ENCODE peak calls at places on chromosomes 7 and 10, in nine cellular contexts. C is uterus, E is brain microvascular endothelial cell, G is gastrocnemius medialis, X is heart right ventricle, F is tibial nerve, W is cardiac muscle cell, K is BJ, M is spleen. A is an unnamed sample. For H3K36me3 and H3K27me3, the result is how much of the 10 kb centered on the place peaks cover.

GRCh38 chr7:90752051-90752450 is 155.9 kb downstream of the CDK14 start:
- DNase-seq in M (no peak), K (no peak), E (no peak), X (no peak), F (no peak), G (no peak), C (no peak), W (no peak), A (no peak)

GRCh38 chr7:90594791-90595317 is 1.3 kb upstream of the CDK14 start:
- DNase-seq in W (peak), F (peak), E (peak), K (peak), C (peak), G (peak), X (peak), M (no peak), A (peak)

GRCh38 chr7:96675548-96675947 is 34.1 kb downstream of the SEM1 start:
- DNase-seq in E (no peak), G (no peak), X (no peak), M (no peak), F (no peak), K (no peak), C (no peak), W (no peak), A (no peak)

GRCh38 chr10:99522078-99522479 is 10.7 kb upstream of the NKX2-3 start:
- DNase-seq in M (no peak), E (no peak), K (no peak), W (no peak), C (no peak), G (no peak), X (no peak), F (no peak), A (no peak)

GRCh38 chr10:93390691-93391090 is 91.4 kb downstream of the MYOF start:
- DNase-seq in K (no peak), F (no peak), C (no peak), W (no peak), G (no peak), M (no peak), X (no peak), E (no peak), A (no peak)

GRCh38 chr10:80526742-80527141 is 11.0 kb upstream of the SH2D4B start:
- DNase-seq in W (no peak), E (no peak), G (no peak), X (no peak), F (no peak), K (no peak), C (no peak), M (no peak), A (no peak)

GRCh38 chr7:131072505-131073091 is 255.1 kb upstream of the MKLN1 start:
- DNase-seq in F (no peak), W (peak), G (no peak), K (no peak), E (no peak), X (no peak), C (no peak), M (no peak), A (no peak)

GRCh38 chr10:78170026-78170475 is 136.4 kb downstream of the RPS24 start:
- DNase-seq in C (no peak), E (no peak), K (peak), X (no peak), M (no peak), G (no peak), F (no peak), W (peak), A (no peak)

GRCh38 chr10:129972145-129972965 is 8.3 kb upstream of the EBF3 start:
- DNase-seq in X (peak), C (no peak), F (no peak), E (no peak), G (no peak), K (no peak), M (peak), W (no peak), A (no peak)

GRCh38 chr7:88089484-88090050 is 130.3 kb downstream of the SRI start:
- DNase-seq in F (no peak), M (no peak), W (no peak), C (no peak), K (no peak), G (no peak), X (no peak), E (no peak), A (no peak)

DNA sequence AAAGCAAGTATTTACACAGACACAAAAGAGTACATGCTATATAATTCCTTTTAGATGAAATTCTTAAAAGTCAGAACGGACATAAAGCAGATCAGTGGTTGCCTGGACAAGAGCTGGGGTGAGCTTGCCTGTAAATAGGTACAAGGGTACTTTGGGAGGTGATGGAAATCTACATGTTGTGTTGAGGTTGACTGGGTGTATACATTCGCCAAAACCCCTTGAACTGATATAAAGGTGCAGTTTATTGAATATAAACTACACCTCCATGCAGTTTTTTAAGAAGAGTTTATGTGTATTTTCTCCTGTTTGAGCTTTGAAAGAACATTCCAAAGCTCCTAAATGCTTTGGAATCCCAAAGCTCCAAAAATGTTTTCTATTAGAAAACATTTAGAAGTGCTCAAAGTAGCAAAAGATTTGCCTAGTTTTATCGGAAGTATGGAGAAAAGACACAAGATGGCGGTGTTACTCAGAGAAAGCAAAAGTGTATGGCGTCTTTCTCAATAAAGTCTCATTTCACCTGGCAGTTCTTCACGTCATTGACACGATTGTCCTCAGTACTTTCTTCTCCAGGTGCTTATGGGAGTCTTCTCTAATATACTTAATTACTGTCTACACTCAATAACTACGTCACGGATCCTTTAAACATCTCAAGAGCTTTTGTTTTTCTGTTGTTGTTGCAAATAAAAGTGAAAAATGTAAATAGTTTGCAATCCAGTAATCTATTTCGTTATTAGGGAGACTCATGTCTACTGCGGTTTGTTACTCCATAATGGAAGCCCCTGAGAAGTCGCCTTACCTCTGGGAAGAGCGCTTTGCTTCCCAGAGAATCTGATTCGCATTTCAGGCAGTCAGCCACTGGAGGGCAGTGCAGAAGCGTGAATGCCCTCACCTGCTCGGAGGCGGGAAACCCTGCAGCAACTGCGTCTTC is 14.7 kb upstream of the SEC61G start:
- DNase-seq in F (peak), C (peak), X (peak), M (peak), G (peak), W (peak), K (peak), E (peak), A (peak)
- H3K36me3 ChIP-seq in F (under half), C (under half), X (under half), M (under half), G (under half), W (under half), K (under half), E (under half), A (under half)

DNA sequence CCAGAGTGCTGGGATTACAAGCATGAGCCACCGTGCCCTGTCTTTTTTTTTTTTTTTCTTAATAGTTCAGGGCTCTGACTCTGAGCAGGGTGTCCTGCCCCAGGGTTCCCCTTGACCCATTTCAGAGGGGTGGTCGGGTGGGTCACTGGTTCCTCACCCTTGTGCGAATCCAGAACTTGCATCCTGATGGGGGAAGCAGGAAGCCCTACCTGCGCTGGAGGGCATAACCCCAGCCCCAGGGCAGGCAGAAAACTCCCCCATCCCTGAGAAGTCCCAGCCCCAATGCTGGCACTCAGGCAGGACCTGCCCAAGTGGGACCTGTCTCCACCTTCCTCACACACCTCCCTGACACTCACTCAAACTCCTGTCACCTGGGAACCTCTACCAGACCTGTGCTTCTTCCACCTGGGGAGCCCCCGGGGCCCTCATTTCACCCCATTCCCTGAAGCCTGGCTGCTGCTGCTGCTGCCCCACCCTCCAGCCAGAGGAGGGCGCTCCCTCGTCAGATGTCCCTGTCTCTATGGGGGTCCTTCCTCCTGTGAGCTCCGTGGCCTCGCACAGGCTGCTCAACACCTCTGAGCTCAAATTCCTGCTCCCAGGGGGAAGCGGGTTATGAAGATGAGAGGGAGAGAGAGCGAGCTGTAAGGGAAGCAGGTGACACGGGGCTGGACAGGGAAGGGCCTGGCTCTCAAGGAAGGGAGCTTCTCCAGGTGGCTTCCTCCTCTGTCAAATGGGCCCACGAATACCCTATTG is 15.1 kb upstream of the ZNF273 start:
- DNase-seq in E (no peak), K (no peak), G (no peak), X (peak), C (peak), F (no peak), W (no peak), M (no peak), A (no peak)
- H3K27me3 ChIP-seq in E (under half), K (under half), G (under half), X (under half), C (under half), F (under half), W (half or more), M (half or more), A (under half)

GRCh38 chr7:22093003-22093402 is 147.3 kb upstream of the CDCA7L start:
- DNase-seq in C (no peak), E (peak), G (no peak), K (no peak), W (peak), M (no peak), F (no peak), X (no peak), A (no peak)

GRCh38 chr7:22093936-22094335 is 148.2 kb upstream of the CDCA7L start:
- DNase-seq in W (no peak), X (no peak), M (no peak), C (no peak), F (no peak), E (no peak), K (no peak), G (no peak), A (no peak)

GRCh38 chr7:22090512-22090911 is 144.8 kb upstream of the CDCA7L start:
- DNase-seq in W (no peak), M (no peak), F (no peak), E (no peak), G (no peak), C (no peak), K (no peak), X (no peak), A (no peak)

GRCh38 chr7:22090107-22090506 is 144.4 kb upstream of the CDCA7L start:
- DNase-seq in M (no peak), E (no peak), G (no peak), C (no peak), X (no peak), W (no peak), F (no peak), K (no peak), A (no peak)

GRCh38 chr7:22094413-22095304 is 149.0 kb upstream of the CDCA7L start:
- DNase-seq in C (no peak), G (no peak), M (no peak), F (no peak), X (no peak), K (peak), W (peak), E (no peak), A (no peak)
- TF ChIP-seq CTCF in C (no peak), G (no peak), M (no peak), F (no peak), X (no peak), K (no peak), W (no peak), E (peak), A (no peak)

DNA sequence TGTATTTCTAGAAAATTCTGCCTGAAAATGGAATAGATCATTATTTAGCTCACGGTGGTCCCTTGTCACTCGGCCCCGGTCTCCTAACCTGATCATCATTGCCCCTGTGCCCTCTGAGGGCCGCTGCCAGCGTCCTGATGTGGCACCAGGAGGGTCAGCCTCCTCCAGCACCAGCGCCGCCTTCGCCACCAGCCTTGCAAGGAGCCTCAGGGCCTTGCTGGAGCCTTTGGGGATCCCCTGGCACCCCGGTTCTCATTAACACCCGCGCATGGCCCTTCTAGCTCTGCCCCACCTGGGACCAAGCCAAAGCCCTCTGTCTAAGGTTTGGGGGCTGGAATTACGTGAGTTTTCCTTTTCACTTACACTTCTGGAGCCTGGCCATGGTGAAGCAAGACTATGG is 282.5 kb upstream of the ADARB2 start:
- DNase-seq in F (no peak), X (no peak), G (no peak), W (no peak), C (no peak), K (no peak), M (no peak), E (no peak), A (no peak)
- H3K36me3 ChIP-seq in F (under half), X (under half), G (under half), W (under half), C (under half), K (under half), M (under half), E (under half), A (under half)

GRCh38 chr10:84193327-84193726 is 1.0 kb upstream of the CDHR1 start:
- DNase-seq in G (no peak), X (no peak), F (no peak), C (no peak), E (no peak), K (no peak), M (peak), W (no peak), A (no peak)
- H3K27me3 ChIP-seq in G (under half), X (under half), F (under half), C (under half), E (under half), K (under half), M (half or more), W (half or more), A (under half)

GRCh38 chr10:95618101-95618500 is 38.4 kb downstream of the ALDH18A1 start:
- DNase-seq in W (no peak), F (no peak), X (no peak), C (no peak), K (no peak), G (no peak), M (no peak), E (no peak), A (no peak)
- TF ChIP-seq CTCF in W (no peak), F (no peak), X (no peak), C (no peak), K (no peak), G (no peak), M (no peak), E (no peak), A (no peak)

A was measured in heart left ventricle.